ENCODE peak calls at places on chromosomes 16 and 17, in nine cellular contexts. One of them, this sample, is unnamed.

GRCh38 chr16:25729188-25729587 is 37.4 kb downstream of the HS3ST4 start:
- DNase-seq in ovary: no peak
- DNase-seq in heart right ventricle: no peak
- DNase-seq in Peyer's patch: no peak
- DNase-seq in HCT116: no peak
- DNase-seq in breast epithelium: no peak
- DNase-seq in mesendoderm: no peak
- DNase-seq in substantia nigra: no peak
- DNase-seq in spleen: no peak
- DNase-seq in this sample: no peak

GRCh38 chr17:40530988-40531971 is 29.9 kb upstream of the TNS4 start:
- DNase-seq in ovary: peak
- DNase-seq in heart right ventricle: no peak
- DNase-seq in Peyer's patch: peak
- DNase-seq in HCT116: no peak
- DNase-seq in breast epithelium: no peak
- DNase-seq in mesendoderm: no peak
- DNase-seq in substantia nigra: no peak
- DNase-seq in spleen: peak
- DNase-seq in this sample: peak

GRCh38 chr16:9050102-9050830 is 41.2 kb upstream of the HAPSTR1 start:
- DNase-seq in ovary: no peak
- DNase-seq in heart right ventricle: no peak
- DNase-seq in Peyer's patch: no peak
- DNase-seq in HCT116: no peak
- DNase-seq in breast epithelium: no peak
- DNase-seq in mesendoderm: peak
- DNase-seq in substantia nigra: no peak
- DNase-seq in spleen: no peak
- DNase-seq in this sample: no peak

GRCh38 chr16:25747160-25747758 is 55.5 kb downstream of the HS3ST4 start:
- DNase-seq in ovary: no peak
- DNase-seq in heart right ventricle: no peak
- DNase-seq in Peyer's patch: no peak
- DNase-seq in HCT116: no peak
- DNase-seq in breast epithelium: no peak
- DNase-seq in mesendoderm: peak
- DNase-seq in substantia nigra: no peak
- DNase-seq in spleen: no peak
- DNase-seq in this sample: no peak

GRCh38 chr16:82972520-82972919 is 345.8 kb downstream of the CDH13 start:
- DNase-seq in ovary: no peak
- DNase-seq in heart right ventricle: no peak
- DNase-seq in Peyer's patch: no peak
- DNase-seq in HCT116: no peak
- DNase-seq in breast epithelium: no peak
- DNase-seq in mesendoderm: no peak
- DNase-seq in substantia nigra: no peak
- DNase-seq in spleen: no peak
- DNase-seq in this sample: no peak

GRCh38 chr16:11232852-11233726 is 22.9 kb downstream of the SOCS1 start:
- DNase-seq in ovary: no peak
- DNase-seq in heart right ventricle: peak
- DNase-seq in Peyer's patch: peak
- DNase-seq in HCT116: no peak
- DNase-seq in breast epithelium: peak
- DNase-seq in mesendoderm: peak
- DNase-seq in substantia nigra: no peak
- DNase-seq in spleen: peak
- DNase-seq in this sample: no peak

GRCh38 chr16:87598431-87598830 is 3.9 kb upstream of the JPH3 start:
- DNase-seq in ovary: no peak
- DNase-seq in heart right ventricle: no peak
- DNase-seq in Peyer's patch: no peak
- DNase-seq in HCT116: no peak
- DNase-seq in breast epithelium: no peak
- DNase-seq in mesendoderm: no peak
- DNase-seq in substantia nigra: no peak
- DNase-seq in spleen: no peak
- DNase-seq in this sample: no peak

GRCh38 chr17:3766783-3767182 is 34.2 kb downstream of the ITGAE start:
- DNase-seq in ovary: no peak
- DNase-seq in heart right ventricle: no peak
- DNase-seq in Peyer's patch: no peak
- DNase-seq in HCT116: no peak
- DNase-seq in breast epithelium: no peak
- DNase-seq in mesendoderm: no peak
- DNase-seq in substantia nigra: no peak
- DNase-seq in spleen: peak
- DNase-seq in this sample: no peak

GRCh38 chr17:60231234-60231633 is 81.5 kb downstream of the CA4 start:
- DNase-seq in ovary: no peak
- DNase-seq in heart right ventricle: no peak
- DNase-seq in Peyer's patch: no peak
- DNase-seq in HCT116: peak
- DNase-seq in breast epithelium: no peak
- DNase-seq in mesendoderm: peak
- DNase-seq in substantia nigra: no peak
- DNase-seq in spleen: no peak
- DNase-seq in this sample: no peak

GRCh38 chr17:65936013-65936412 is 255.9 kb downstream of the CEP112 start:
- DNase-seq in ovary: no peak
- DNase-seq in heart right ventricle: no peak
- DNase-seq in Peyer's patch: no peak
- DNase-seq in HCT116: no peak
- DNase-seq in breast epithelium: no peak
- DNase-seq in mesendoderm: no peak
- DNase-seq in substantia nigra: no peak
- DNase-seq in spleen: no peak
- DNase-seq in this sample: no peak

GRCh38 chr17:41546819-41547218 is 18.7 kb upstream of the KRT19 start:
- DNase-seq in ovary: no peak
- DNase-seq in heart right ventricle: no peak
- DNase-seq in Peyer's patch: no peak
- DNase-seq in HCT116: no peak
- DNase-seq in breast epithelium: no peak
- DNase-seq in mesendoderm: no peak
- DNase-seq in substantia nigra: no peak
- DNase-seq in spleen: no peak
- DNase-seq in this sample: no peak

DNA sequence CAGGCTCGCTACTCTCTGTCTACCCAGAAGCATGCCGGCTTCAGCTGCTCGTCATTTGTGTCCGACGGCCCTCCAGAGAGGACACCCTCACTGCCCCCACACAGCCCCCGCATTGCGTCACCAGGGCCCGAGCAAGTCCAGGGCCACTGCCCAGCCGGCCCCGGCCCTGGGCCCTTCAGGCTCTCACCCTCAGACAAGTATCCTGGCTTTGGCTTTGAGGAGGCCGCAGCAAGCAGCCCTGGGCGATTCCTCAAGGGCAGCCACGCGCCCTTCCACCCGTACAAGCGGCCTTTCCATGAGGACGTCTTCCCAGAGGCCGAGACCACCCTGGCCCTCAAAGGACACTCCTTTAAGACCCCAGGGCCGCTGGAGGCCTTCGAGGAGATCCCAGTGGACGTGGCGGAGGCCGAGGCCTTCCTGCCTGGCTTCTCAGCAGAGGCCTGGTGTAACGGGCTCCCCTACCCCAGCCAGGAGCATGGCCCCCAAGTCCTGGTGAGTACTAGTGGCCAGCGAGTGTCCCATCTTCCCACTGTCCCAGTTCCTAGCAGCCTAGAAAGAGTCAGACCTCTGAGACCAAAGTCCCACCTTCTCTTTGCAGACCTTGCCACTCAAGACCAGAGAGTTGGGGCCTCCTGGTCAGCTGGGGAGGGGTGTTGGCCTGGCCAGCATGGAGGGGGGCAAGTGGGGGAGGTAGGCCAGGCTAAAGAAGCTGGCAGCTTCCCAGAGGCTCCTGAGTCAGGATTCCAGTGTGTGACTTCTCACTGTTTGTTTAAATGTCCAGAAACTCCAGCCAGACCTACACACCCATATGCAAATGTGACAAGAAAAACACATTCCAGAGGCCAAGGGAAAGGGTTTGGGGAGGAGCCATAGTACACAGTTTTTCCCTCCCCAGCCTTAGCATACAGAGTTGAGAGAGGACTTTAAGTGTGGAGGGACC is 18.6 kb downstream of the FOXN1 start:
- DNase-seq in ovary: no peak
- DNase-seq in heart right ventricle: no peak
- DNase-seq in Peyer's patch: no peak
- DNase-seq in HCT116: no peak
- DNase-seq in breast epithelium: peak
- DNase-seq in mesendoderm: no peak
- DNase-seq in substantia nigra: no peak
- DNase-seq in spleen: no peak
- DNase-seq in this sample: no peak
- H3K27ac ChIP-seq in ovary: no peak
- H3K27ac ChIP-seq in heart right ventricle: no peak
- H3K27ac ChIP-seq in Peyer's patch: no peak
- H3K27ac ChIP-seq in HCT116: no peak
- H3K27ac ChIP-seq in breast epithelium: peak
- H3K27ac ChIP-seq in mesendoderm: no peak
- H3K27ac ChIP-seq in substantia nigra: no peak
- H3K27ac ChIP-seq in spleen: no peak
- H3K27ac ChIP-seq in this sample: peak

GRCh38 chr16:74725641-74726040 is 25.0 kb upstream of the MLKL start:
- DNase-seq in ovary: no peak
- DNase-seq in heart right ventricle: no peak
- DNase-seq in Peyer's patch: peak
- DNase-seq in HCT116: no peak
- DNase-seq in breast epithelium: no peak
- DNase-seq in mesendoderm: no peak
- DNase-seq in substantia nigra: no peak
- DNase-seq in spleen: no peak
- DNase-seq in this sample: no peak
- H3K27ac ChIP-seq in ovary: no peak
- H3K27ac ChIP-seq in heart right ventricle: no peak
- H3K27ac ChIP-seq in Peyer's patch: peak
- H3K27ac ChIP-seq in HCT116: no peak
- H3K27ac ChIP-seq in breast epithelium: no peak
- H3K27ac ChIP-seq in mesendoderm: no peak
- H3K27ac ChIP-seq in substantia nigra: peak
- H3K27ac ChIP-seq in spleen: no peak
- H3K27ac ChIP-seq in this sample: no peak

GRCh38 chr16:68190099-68190498 is 45.8 kb downstream of the ESRP2 start:
- DNase-seq in ovary: no peak
- DNase-seq in heart right ventricle: no peak
- DNase-seq in Peyer's patch: no peak
- DNase-seq in HCT116: no peak
- DNase-seq in breast epithelium: no peak
- DNase-seq in mesendoderm: no peak
- DNase-seq in substantia nigra: no peak
- DNase-seq in spleen: no peak
- DNase-seq in this sample: no peak
- H3K27ac ChIP-seq in ovary: no peak
- H3K27ac ChIP-seq in heart right ventricle: no peak
- H3K27ac ChIP-seq in Peyer's patch: no peak
- H3K27ac ChIP-seq in HCT116: no peak
- H3K27ac ChIP-seq in breast epithelium: no peak
- H3K27ac ChIP-seq in mesendoderm: no peak
- H3K27ac ChIP-seq in substantia nigra: peak
- H3K27ac ChIP-seq in spleen: no peak
- H3K27ac ChIP-seq in this sample: no peak

DNA sequence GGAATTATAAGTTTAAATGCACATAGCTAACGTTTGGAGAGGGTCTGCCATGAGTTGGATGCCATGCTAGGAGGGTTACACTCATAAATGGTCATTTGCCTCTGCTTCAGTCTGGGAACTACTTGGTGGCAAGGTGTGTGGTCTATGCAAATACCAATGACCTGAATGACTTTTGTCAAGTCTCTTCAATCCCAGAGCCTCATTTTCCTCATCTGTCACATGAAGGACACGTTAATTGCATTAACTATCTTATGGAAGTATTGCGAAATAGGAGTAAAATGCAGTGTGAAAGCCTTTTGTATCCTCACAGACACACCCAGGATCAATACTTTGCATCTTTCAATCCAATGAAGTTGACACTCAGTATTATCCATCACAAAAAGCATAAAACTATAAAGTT is 62.8 kb downstream of the CDK5R1 start:
- DNase-seq in ovary: no peak
- DNase-seq in heart right ventricle: no peak
- DNase-seq in Peyer's patch: no peak
- DNase-seq in HCT116: no peak
- DNase-seq in breast epithelium: no peak
- DNase-seq in mesendoderm: no peak
- DNase-seq in substantia nigra: no peak
- DNase-seq in spleen: no peak
- DNase-seq in this sample: no peak
- H3K27ac ChIP-seq in ovary: no peak
- H3K27ac ChIP-seq in heart right ventricle: no peak
- H3K27ac ChIP-seq in Peyer's patch: no peak
- H3K27ac ChIP-seq in HCT116: no peak
- H3K27ac ChIP-seq in breast epithelium: no peak
- H3K27ac ChIP-seq in mesendoderm: no peak
- H3K27ac ChIP-seq in substantia nigra: no peak
- H3K27ac ChIP-seq in spleen: no peak
- H3K27ac ChIP-seq in this sample: no peak

GRCh38 chr17:29352146-29352545 is 38.0 kb upstream of the TAOK1 start:
- DNase-seq in ovary: no peak
- DNase-seq in heart right ventricle: no peak
- DNase-seq in Peyer's patch: no peak
- DNase-seq in HCT116: no peak
- DNase-seq in breast epithelium: no peak
- DNase-seq in mesendoderm: no peak
- DNase-seq in substantia nigra: no peak
- DNase-seq in spleen: no peak
- DNase-seq in this sample: no peak

GRCh38 chr17:29358421-29358820 is 31.7 kb upstream of the TAOK1 start:
- DNase-seq in ovary: no peak
- DNase-seq in heart right ventricle: no peak
- DNase-seq in Peyer's patch: no peak
- DNase-seq in HCT116: no peak
- DNase-seq in breast epithelium: no peak
- DNase-seq in mesendoderm: no peak
- DNase-seq in substantia nigra: no peak
- DNase-seq in spleen: no peak
- DNase-seq in this sample: no peak

GRCh38 chr17:29359777-29360176 is 30.4 kb upstream of the TAOK1 start:
- DNase-seq in ovary: no peak
- DNase-seq in heart right ventricle: no peak
- DNase-seq in Peyer's patch: no peak
- DNase-seq in HCT116: no peak
- DNase-seq in breast epithelium: no peak
- DNase-seq in mesendoderm: no peak
- DNase-seq in substantia nigra: no peak
- DNase-seq in spleen: no peak
- DNase-seq in this sample: no peak

GRCh38 chr17:29357232-29357631 is 32.9 kb upstream of the TAOK1 start:
- DNase-seq in ovary: no peak
- DNase-seq in heart right ventricle: no peak
- DNase-seq in Peyer's patch: no peak
- DNase-seq in HCT116: no peak
- DNase-seq in breast epithelium: no peak
- DNase-seq in mesendoderm: no peak
- DNase-seq in substantia nigra: no peak
- DNase-seq in spleen: no peak
- DNase-seq in this sample: no peak

DNA sequence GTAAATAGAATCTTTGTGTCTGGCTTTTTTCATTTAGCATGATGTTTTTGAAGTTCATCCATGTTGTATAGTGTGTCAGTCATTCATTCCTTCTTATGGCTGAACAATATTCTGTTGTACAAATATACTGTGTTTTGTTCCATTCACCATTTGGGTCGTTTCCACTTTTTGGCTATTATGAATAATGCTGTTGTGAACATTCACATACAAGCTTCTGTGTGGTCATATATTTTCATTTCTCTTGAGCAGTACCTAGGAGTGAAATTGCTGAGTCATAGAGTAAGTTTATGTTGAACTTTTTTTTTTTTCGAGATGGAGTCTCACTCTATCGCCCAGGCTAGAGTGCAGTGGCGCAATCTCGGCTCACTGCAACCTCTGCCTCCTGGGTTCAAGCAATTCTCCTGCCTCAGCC is 32.3 kb upstream of the TAOK1 start:
- DNase-seq in ovary: no peak
- DNase-seq in heart right ventricle: no peak
- DNase-seq in Peyer's patch: no peak
- DNase-seq in HCT116: no peak
- DNase-seq in breast epithelium: no peak
- DNase-seq in mesendoderm: no peak
- DNase-seq in substantia nigra: no peak
- DNase-seq in spleen: no peak
- DNase-seq in this sample: no peak
- H3K27ac ChIP-seq in ovary: no peak
- H3K27ac ChIP-seq in heart right ventricle: no peak
- H3K27ac ChIP-seq in Peyer's patch: no peak
- H3K27ac ChIP-seq in HCT116: no peak
- H3K27ac ChIP-seq in breast epithelium: no peak
- H3K27ac ChIP-seq in mesendoderm: no peak
- H3K27ac ChIP-seq in substantia nigra: no peak
- H3K27ac ChIP-seq in spleen: no peak
- H3K27ac ChIP-seq in this sample: no peak